ENCODE peak calls at places on chromosomes 5 and 9, in five cellular contexts. One of them, this sample, is unnamed.

GRCh38 chr5:95669540-95669939 is 13.3 kb downstream of the SPATA9 start:
- DNase-seq in hepatic stellate cell: peak
- DNase-seq in NCI-H1930: no peak
- DNase-seq in spleen: no peak
- DNase-seq in T follicular helper cell: no peak
- DNase-seq in this sample: no peak

GRCh38 chr9:113650207-113651131 is 186.9 kb downstream of the RGS3 start:
- DNase-seq in NCI-H1930: no peak
- DNase-seq in T follicular helper cell: no peak
- DNase-seq in spleen: no peak
- DNase-seq in hepatic stellate cell: peak
- DNase-seq in this sample: peak

GRCh38 chr9:117414906-117415583 is at the start of gene ASTN2:
- DNase-seq in hepatic stellate cell: peak
- DNase-seq in T follicular helper cell: no peak
- DNase-seq in spleen: no peak
- DNase-seq in NCI-H1930: no peak
- DNase-seq in this sample: no peak

GRCh38 chr5:127521138-127521770 is 3.8 kb downstream of the PRRC1 start:
- DNase-seq in spleen: no peak
- DNase-seq in T follicular helper cell: no peak
- DNase-seq in hepatic stellate cell: no peak
- DNase-seq in NCI-H1930: no peak
- DNase-seq in this sample: no peak

GRCh38 chr9:83508072-83508471 is 30.1 kb downstream of the FRMD3 start:
- DNase-seq in T follicular helper cell: no peak
- DNase-seq in NCI-H1930: no peak
- DNase-seq in spleen: no peak
- DNase-seq in hepatic stellate cell: no peak
- DNase-seq in this sample: no peak

GRCh38 chr5:54990751-54991349 is 5.5 kb upstream of the ESM1 start:
- DNase-seq in NCI-H1930: no peak
- DNase-seq in hepatic stellate cell: peak
- DNase-seq in T follicular helper cell: no peak
- DNase-seq in spleen: no peak
- DNase-seq in this sample: no peak

GRCh38 chr5:169875091-169875727 is 105.1 kb downstream of the INSYN2B start:
- DNase-seq in T follicular helper cell: no peak
- DNase-seq in spleen: no peak
- DNase-seq in NCI-H1930: no peak
- DNase-seq in hepatic stellate cell: no peak
- DNase-seq in this sample: no peak

GRCh38 chr9:33290994-33291397 is 680 bp downstream of the NFX1 start:
- DNase-seq in NCI-H1930: no peak
- DNase-seq in T follicular helper cell: no peak
- DNase-seq in hepatic stellate cell: no peak
- DNase-seq in spleen: no peak
- DNase-seq in this sample: peak

GRCh38 chr9:131773911-131774379 is 34.1 kb upstream of the RAPGEF1 start:
- DNase-seq in T follicular helper cell: no peak
- DNase-seq in NCI-H1930: no peak
- DNase-seq in hepatic stellate cell: peak
- DNase-seq in spleen: no peak
- DNase-seq in this sample: peak

GRCh38 chr5:112186401-112186990 is 232.6 kb downstream of the EPB41L4A start:
- DNase-seq in hepatic stellate cell: peak
- DNase-seq in spleen: no peak
- DNase-seq in T follicular helper cell: no peak
- DNase-seq in NCI-H1930: no peak
- DNase-seq in this sample: peak

GRCh38 chr5:16740476-16740875 is 123.7 kb upstream of the RETREG1 start:
- DNase-seq in hepatic stellate cell: no peak
- DNase-seq in spleen: no peak
- DNase-seq in NCI-H1930: no peak
- DNase-seq in T follicular helper cell: no peak
- DNase-seq in this sample: no peak

GRCh38 chr5:67972027-67972822 is 243.3 kb upstream of the PIK3R1 start:
- DNase-seq in NCI-H1930: no peak
- DNase-seq in spleen: no peak
- DNase-seq in T follicular helper cell: no peak
- DNase-seq in hepatic stellate cell: no peak
- DNase-seq in this sample: no peak

GRCh38 chr9:97740848-97741821 is 44.0 kb upstream of the XPA start:
- DNase-seq in NCI-H1930: peak
- DNase-seq in hepatic stellate cell: peak
- DNase-seq in spleen: no peak
- DNase-seq in T follicular helper cell: no peak
- DNase-seq in this sample: no peak